ENCODE peak calls at places on chromosome 13, in eight cellular contexts. One of them, this sample, is unnamed.

GRCh38 chr13:78215458-78215857 is 296.8 kb upstream of the EDNRB start:
- DNase-seq in astrocyte: no peak
- DNase-seq in BE2C: no peak
- DNase-seq in fibroblast of lung: no peak
- DNase-seq in right lobe of liver: no peak
- DNase-seq in cardiac fibroblast: no peak
- DNase-seq in SK-N-SH: no peak
- DNase-seq in fibroblast of mammary gland: no peak
- DNase-seq in this sample: no peak

GRCh38 chr13:75788494-75788991 is 152.4 kb downstream of the LMO7 start:
- DNase-seq in cardiac fibroblast: peak
- DNase-seq in astrocyte: peak
- DNase-seq in SK-N-SH: no peak
- DNase-seq in BE2C: no peak
- DNase-seq in fibroblast of lung: peak
- DNase-seq in fibroblast of mammary gland: peak
- DNase-seq in right lobe of liver: no peak
- DNase-seq in this sample: no peak

GRCh38 chr13:74136089-74136658 is 2.0 kb upstream of the KLF12 start:
- DNase-seq in cardiac fibroblast: peak
- DNase-seq in SK-N-SH: peak
- DNase-seq in fibroblast of mammary gland: peak
- DNase-seq in astrocyte: peak
- DNase-seq in fibroblast of lung: peak
- DNase-seq in BE2C: peak
- DNase-seq in right lobe of liver: peak
- DNase-seq in this sample: no peak

GRCh38 chr13:68984688-68985319 is 1122.8 kb upstream of the ATXN8OS start:
- DNase-seq in BE2C: no peak
- DNase-seq in right lobe of liver: peak
- DNase-seq in astrocyte: no peak
- DNase-seq in fibroblast of mammary gland: no peak
- DNase-seq in SK-N-SH: no peak
- DNase-seq in fibroblast of lung: no peak
- DNase-seq in cardiac fibroblast: no peak
- DNase-seq in this sample: no peak

GRCh38 chr13:49444517-49445395 is 682 bp downstream of the SETDB2 start:
- DNase-seq in BE2C: no peak
- DNase-seq in SK-N-SH: peak
- DNase-seq in right lobe of liver: no peak
- DNase-seq in fibroblast of lung: peak
- DNase-seq in astrocyte: peak
- DNase-seq in fibroblast of mammary gland: peak
- DNase-seq in cardiac fibroblast: peak
- DNase-seq in this sample: no peak

GRCh38 chr13:49265822-49266221 is 18.1 kb downstream of the CDADC1 start:
- DNase-seq in fibroblast of lung: peak
- DNase-seq in fibroblast of mammary gland: peak
- DNase-seq in astrocyte: peak
- DNase-seq in right lobe of liver: no peak
- DNase-seq in cardiac fibroblast: peak
- DNase-seq in SK-N-SH: no peak
- DNase-seq in BE2C: no peak
- DNase-seq in this sample: no peak

GRCh38 chr13:48902421-48902820 is 73.3 kb upstream of the FNDC3A start:
- DNase-seq in fibroblast of lung: no peak
- DNase-seq in astrocyte: no peak
- DNase-seq in right lobe of liver: no peak
- DNase-seq in cardiac fibroblast: peak
- DNase-seq in BE2C: no peak
- DNase-seq in SK-N-SH: no peak
- DNase-seq in fibroblast of mammary gland: peak
- DNase-seq in this sample: no peak

GRCh38 chr13:112741835-112742570 is 52.2 kb downstream of the ATP11A start:
- DNase-seq in SK-N-SH: no peak
- DNase-seq in astrocyte: no peak
- DNase-seq in right lobe of liver: no peak
- DNase-seq in BE2C: no peak
- DNase-seq in fibroblast of mammary gland: no peak
- DNase-seq in cardiac fibroblast: no peak
- DNase-seq in fibroblast of lung: no peak
- DNase-seq in this sample: no peak

GRCh38 chr13:52600666-52601065 is 41.6 kb upstream of the HNRNPA1L2 start:
- DNase-seq in SK-N-SH: no peak
- DNase-seq in right lobe of liver: no peak
- DNase-seq in BE2C: no peak
- DNase-seq in fibroblast of lung: no peak
- DNase-seq in cardiac fibroblast: peak
- DNase-seq in fibroblast of mammary gland: peak
- DNase-seq in astrocyte: no peak
- DNase-seq in this sample: no peak

GRCh38 chr13:112696869-112697465 is 7.1 kb downstream of the ATP11A start:
- DNase-seq in astrocyte: no peak
- DNase-seq in SK-N-SH: no peak
- DNase-seq in fibroblast of mammary gland: no peak
- DNase-seq in right lobe of liver: no peak
- DNase-seq in fibroblast of lung: no peak
- DNase-seq in cardiac fibroblast: no peak
- DNase-seq in BE2C: no peak
- DNase-seq in this sample: no peak

GRCh38 chr13:20716951-20717350 is 13.5 kb downstream of the IL17D start:
- DNase-seq in cardiac fibroblast: no peak
- DNase-seq in fibroblast of lung: no peak
- DNase-seq in BE2C: no peak
- DNase-seq in fibroblast of mammary gland: no peak
- DNase-seq in right lobe of liver: no peak
- DNase-seq in astrocyte: no peak
- DNase-seq in SK-N-SH: no peak
- DNase-seq in this sample: no peak

GRCh38 chr13:35857769-35858168 is 273.4 kb downstream of the DCLK1 start:
- DNase-seq in cardiac fibroblast: peak
- DNase-seq in astrocyte: peak
- DNase-seq in right lobe of liver: no peak
- DNase-seq in fibroblast of mammary gland: no peak
- DNase-seq in fibroblast of lung: peak
- DNase-seq in SK-N-SH: no peak
- DNase-seq in BE2C: no peak
- DNase-seq in this sample: no peak

GRCh38 chr13:64075543-64076271 is 2660.1 kb upstream of the PCDH20 start:
- DNase-seq in cardiac fibroblast: no peak
- DNase-seq in BE2C: no peak
- DNase-seq in SK-N-SH: no peak
- DNase-seq in right lobe of liver: no peak
- DNase-seq in fibroblast of lung: no peak
- DNase-seq in astrocyte: no peak
- DNase-seq in fibroblast of mammary gland: no peak
- DNase-seq in this sample: no peak

GRCh38 chr13:42164557-42165125 is 107.3 kb upstream of the AKAP11 start:
- DNase-seq in fibroblast of lung: no peak
- DNase-seq in fibroblast of mammary gland: no peak
- DNase-seq in SK-N-SH: no peak
- DNase-seq in right lobe of liver: no peak
- DNase-seq in astrocyte: no peak
- DNase-seq in cardiac fibroblast: no peak
- DNase-seq in BE2C: no peak
- DNase-seq in this sample: no peak

GRCh38 chr13:26616126-26616525 is 58.6 kb downstream of the WASF3 start:
- DNase-seq in SK-N-SH: no peak
- DNase-seq in fibroblast of lung: peak
- DNase-seq in right lobe of liver: no peak
- DNase-seq in fibroblast of mammary gland: peak
- DNase-seq in astrocyte: peak
- DNase-seq in BE2C: no peak
- DNase-seq in cardiac fibroblast: peak
- DNase-seq in this sample: no peak

GRCh38 chr13:50798923-50799322 is 44.6 kb downstream of the DLEU7 start:
- DNase-seq in SK-N-SH: no peak
- DNase-seq in BE2C: no peak
- DNase-seq in astrocyte: peak
- DNase-seq in right lobe of liver: no peak
- DNase-seq in cardiac fibroblast: peak
- DNase-seq in fibroblast of lung: peak
- DNase-seq in fibroblast of mammary gland: peak
- DNase-seq in this sample: no peak

DNA sequence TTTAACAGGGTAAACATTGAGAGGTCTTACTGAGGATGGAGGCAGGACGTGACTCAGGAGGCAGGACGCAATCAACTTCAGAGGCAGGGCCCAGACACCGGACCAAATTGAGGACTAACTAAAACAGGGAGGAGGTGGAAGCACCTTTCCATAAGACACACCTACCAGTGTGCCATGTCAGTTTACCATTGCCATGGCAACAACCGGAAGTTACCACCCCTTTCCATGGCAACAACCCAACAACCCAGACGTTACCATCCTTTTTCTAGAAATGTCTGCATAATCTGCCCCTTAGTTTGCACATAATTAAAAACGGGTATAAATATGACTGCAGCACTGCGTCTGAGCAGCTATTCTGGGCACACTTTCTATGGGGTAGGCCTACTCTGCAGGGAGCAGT is 53.5 kb upstream of the SOX21 start:
- DNase-seq in SK-N-SH: no peak
- DNase-seq in fibroblast of mammary gland: no peak
- DNase-seq in cardiac fibroblast: no peak
- DNase-seq in right lobe of liver: no peak
- DNase-seq in astrocyte: no peak
- DNase-seq in BE2C: no peak
- DNase-seq in fibroblast of lung: no peak
- DNase-seq in this sample: no peak
- H3K4me3 ChIP-seq in SK-N-SH: no peak
- H3K4me3 ChIP-seq in fibroblast of mammary gland: no peak
- H3K4me3 ChIP-seq in cardiac fibroblast: no peak
- H3K4me3 ChIP-seq in right lobe of liver: no peak
- H3K4me3 ChIP-seq in astrocyte: no peak
- H3K4me3 ChIP-seq in BE2C: no peak
- H3K4me3 ChIP-seq in fibroblast of lung: no peak
- H3K4me3 ChIP-seq in this sample: no peak

GRCh38 chr13:62320129-62320724 is 904.6 kb upstream of the PCDH20 start:
- DNase-seq in BE2C: peak
- DNase-seq in fibroblast of lung: peak
- DNase-seq in right lobe of liver: no peak
- DNase-seq in astrocyte: peak
- DNase-seq in fibroblast of mammary gland: peak
- DNase-seq in cardiac fibroblast: peak
- DNase-seq in SK-N-SH: peak
- DNase-seq in this sample: peak
- TF ChIP-seq CTCF in BE2C: peak
- TF ChIP-seq CTCF in fibroblast of lung: no peak
- TF ChIP-seq CTCF in right lobe of liver: peak
- TF ChIP-seq CTCF in astrocyte: peak
- TF ChIP-seq CTCF in fibroblast of mammary gland: peak
- TF ChIP-seq CTCF in cardiac fibroblast: peak
- TF ChIP-seq CTCF in SK-N-SH: peak
- TF ChIP-seq CTCF in this sample: peak

GRCh38 chr13:109368230-109368629 is 418.2 kb downstream of the IRS2 start:
- DNase-seq in astrocyte: no peak
- DNase-seq in right lobe of liver: no peak
- DNase-seq in SK-N-SH: no peak
- DNase-seq in cardiac fibroblast: no peak
- DNase-seq in fibroblast of mammary gland: no peak
- DNase-seq in BE2C: no peak
- DNase-seq in fibroblast of lung: no peak
- DNase-seq in this sample: no peak
- H3K4me3 ChIP-seq in astrocyte: no peak
- H3K4me3 ChIP-seq in right lobe of liver: no peak
- H3K4me3 ChIP-seq in SK-N-SH: no peak
- H3K4me3 ChIP-seq in cardiac fibroblast: no peak
- H3K4me3 ChIP-seq in fibroblast of mammary gland: no peak
- H3K4me3 ChIP-seq in BE2C: no peak
- H3K4me3 ChIP-seq in fibroblast of lung: no peak
- H3K4me3 ChIP-seq in this sample: no peak

DNA sequence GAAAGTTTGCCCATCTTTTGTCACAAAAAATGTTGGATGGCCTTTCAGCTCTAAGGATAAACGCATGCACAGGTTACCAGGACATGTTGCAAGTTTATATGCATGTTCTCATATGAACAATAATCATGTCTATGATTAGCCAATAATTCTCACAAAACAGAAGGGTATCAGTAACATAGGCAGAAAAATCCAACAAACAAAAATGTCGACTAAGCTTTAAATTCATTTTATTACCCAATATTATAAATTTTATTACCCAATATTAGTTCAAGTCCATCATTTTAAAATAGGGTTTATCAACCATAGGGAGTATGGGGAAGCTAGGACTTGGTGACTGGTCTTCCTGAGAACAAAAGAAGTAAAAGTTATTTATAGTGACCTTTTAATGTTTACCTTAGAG is 93.1 kb downstream of the ENOX1 start:
- DNase-seq in astrocyte: no peak
- DNase-seq in BE2C: no peak
- DNase-seq in right lobe of liver: no peak
- DNase-seq in fibroblast of lung: no peak
- DNase-seq in cardiac fibroblast: no peak
- DNase-seq in fibroblast of mammary gland: no peak
- DNase-seq in SK-N-SH: no peak
- DNase-seq in this sample: no peak
- TF ChIP-seq CTCF in astrocyte: no peak
- TF ChIP-seq CTCF in BE2C: no peak
- TF ChIP-seq CTCF in right lobe of liver: no peak
- TF ChIP-seq CTCF in fibroblast of lung: no peak
- TF ChIP-seq CTCF in cardiac fibroblast: no peak
- TF ChIP-seq CTCF in fibroblast of mammary gland: no peak
- TF ChIP-seq CTCF in SK-N-SH: no peak
- TF ChIP-seq CTCF in this sample: no peak

GRCh38 chr13:30766234-30766633 is 30.9 kb downstream of the ALOX5AP start:
- DNase-seq in cardiac fibroblast: no peak
- DNase-seq in fibroblast of lung: no peak
- DNase-seq in BE2C: no peak
- DNase-seq in SK-N-SH: no peak
- DNase-seq in fibroblast of mammary gland: no peak
- DNase-seq in astrocyte: no peak
- DNase-seq in right lobe of liver: no peak
- DNase-seq in this sample: no peak

GRCh38 chr13:30759748-30760147 is 24.4 kb downstream of the ALOX5AP start:
- DNase-seq in fibroblast of mammary gland: no peak
- DNase-seq in cardiac fibroblast: peak
- DNase-seq in SK-N-SH: no peak
- DNase-seq in BE2C: no peak
- DNase-seq in right lobe of liver: no peak
- DNase-seq in astrocyte: peak
- DNase-seq in fibroblast of lung: peak
- DNase-seq in this sample: no peak

GRCh38 chr13:30763786-30764440 is 28.6 kb downstream of the ALOX5AP start:
- DNase-seq in SK-N-SH: no peak
- DNase-seq in BE2C: no peak
- DNase-seq in cardiac fibroblast: peak
- DNase-seq in fibroblast of mammary gland: peak
- DNase-seq in fibroblast of lung: peak
- DNase-seq in right lobe of liver: no peak
- DNase-seq in astrocyte: peak
- DNase-seq in this sample: no peak

GRCh38 chr13:30766957-30767603 is 31.7 kb downstream of the ALOX5AP start:
- DNase-seq in BE2C: no peak
- DNase-seq in fibroblast of lung: peak
- DNase-seq in fibroblast of mammary gland: no peak
- DNase-seq in right lobe of liver: no peak
- DNase-seq in cardiac fibroblast: no peak
- DNase-seq in astrocyte: peak
- DNase-seq in SK-N-SH: no peak
- DNase-seq in this sample: peak

GRCh38 chr13:30762643-30763042 is 27.3 kb downstream of the ALOX5AP start:
- DNase-seq in BE2C: no peak
- DNase-seq in astrocyte: no peak
- DNase-seq in cardiac fibroblast: peak
- DNase-seq in fibroblast of mammary gland: peak
- DNase-seq in fibroblast of lung: no peak
- DNase-seq in SK-N-SH: no peak
- DNase-seq in right lobe of liver: no peak
- DNase-seq in this sample: no peak
- H3K4me3 ChIP-seq in BE2C: no peak
- H3K4me3 ChIP-seq in astrocyte: no peak
- H3K4me3 ChIP-seq in cardiac fibroblast: no peak
- H3K4me3 ChIP-seq in fibroblast of mammary gland: no peak
- H3K4me3 ChIP-seq in fibroblast of lung: no peak
- H3K4me3 ChIP-seq in SK-N-SH: no peak
- H3K4me3 ChIP-seq in right lobe of liver: no peak
- H3K4me3 ChIP-seq in this sample: no peak

This sample was measured in GM12864.